ENCODE peak calls at places on chromosome 4, in five cellular contexts. One of them, this sample, is unnamed.

GRCh38 chr4:22093126-22093525 is 144.6 kb upstream of the KCNIP4 start:
- DNase-seq in ovary: no peak
- DNase-seq in A549: no peak
- DNase-seq in Peyer's patch: no peak
- DNase-seq in dorsolateral prefrontal cortex: no peak
- DNase-seq in this sample: no peak

GRCh38 chr4:150302553-150302952 is 224.3 kb downstream of the DCLK2 start:
- DNase-seq in ovary: no peak
- DNase-seq in A549: peak; percentile 16
- DNase-seq in Peyer's patch: no peak
- DNase-seq in dorsolateral prefrontal cortex: no peak
- DNase-seq in this sample: no peak

GRCh38 chr4:184616633-184617471 is 32.4 kb downstream of the CASP3 start:
- DNase-seq in ovary: no peak
- DNase-seq in A549: no peak
- DNase-seq in Peyer's patch: no peak
- DNase-seq in dorsolateral prefrontal cortex: no peak
- DNase-seq in this sample: no peak

GRCh38 chr4:181475781-181476180 is 767.4 kb upstream of the TENM3 start:
- DNase-seq in ovary: no peak
- DNase-seq in A549: no peak
- DNase-seq in Peyer's patch: no peak
- DNase-seq in dorsolateral prefrontal cortex: no peak
- DNase-seq in this sample: no peak

GRCh38 chr4:147991543-147992295 is 259.8 kb downstream of the ARHGAP10 start:
- DNase-seq in ovary: no peak
- DNase-seq in A549: no peak
- DNase-seq in Peyer's patch: no peak
- DNase-seq in dorsolateral prefrontal cortex: no peak
- DNase-seq in this sample: no peak

GRCh38 chr4:169492436-169493163 is 119.8 kb downstream of the NEK1 start:
- DNase-seq in ovary: no peak
- DNase-seq in A549: peak; percentile 25
- DNase-seq in Peyer's patch: no peak
- DNase-seq in dorsolateral prefrontal cortex: no peak
- DNase-seq in this sample: no peak

GRCh38 chr4:73964862-73965611 is 16.8 kb downstream of the PF4 start:
- DNase-seq in ovary: no peak
- DNase-seq in A549: no peak
- DNase-seq in Peyer's patch: peak; percentile 56
- DNase-seq in dorsolateral prefrontal cortex: no peak
- DNase-seq in this sample: no peak

GRCh38 chr4:22094217-22094616 is 145.6 kb upstream of the KCNIP4 start:
- DNase-seq in ovary: no peak
- DNase-seq in A549: no peak
- DNase-seq in Peyer's patch: no peak
- DNase-seq in dorsolateral prefrontal cortex: no peak
- DNase-seq in this sample: no peak

GRCh38 chr4:16055937-16056336 is 27.9 kb downstream of the PROM1 start:
- DNase-seq in ovary: no peak
- DNase-seq in A549: no peak
- DNase-seq in Peyer's patch: no peak
- DNase-seq in dorsolateral prefrontal cortex: no peak
- DNase-seq in this sample: no peak

GRCh38 chr4:123589361-123589760 is 192.8 kb downstream of the SPRY1 start:
- DNase-seq in ovary: no peak
- DNase-seq in A549: no peak
- DNase-seq in Peyer's patch: no peak
- DNase-seq in dorsolateral prefrontal cortex: no peak
- DNase-seq in this sample: no peak

GRCh38 chr4:167032876-167033275 is 201.4 kb downstream of the SPOCK3 start:
- DNase-seq in ovary: no peak
- DNase-seq in A549: no peak
- DNase-seq in Peyer's patch: no peak
- DNase-seq in dorsolateral prefrontal cortex: no peak
- DNase-seq in this sample: no peak

GRCh38 chr4:168478868-168479267 is 1.4 kb downstream of the DDX60L start:
- DNase-seq in ovary: no peak
- DNase-seq in A549: no peak
- DNase-seq in Peyer's patch: no peak
- DNase-seq in dorsolateral prefrontal cortex: no peak
- DNase-seq in this sample: no peak

GRCh38 chr4:123790681-123791080 is 394.1 kb downstream of the SPRY1 start:
- DNase-seq in ovary: no peak
- DNase-seq in A549: no peak
- DNase-seq in Peyer's patch: no peak
- DNase-seq in dorsolateral prefrontal cortex: no peak
- DNase-seq in this sample: no peak

GRCh38 chr4:74073358-74073757 is 25.6 kb downstream of the CXCL2 start:
- DNase-seq in ovary: no peak
- DNase-seq in A549: no peak
- DNase-seq in Peyer's patch: no peak
- DNase-seq in dorsolateral prefrontal cortex: no peak
- DNase-seq in this sample: no peak

GRCh38 chr4:138897818-138898226 is 117.8 kb upstream of the NOCT start:
- DNase-seq in ovary: no peak
- DNase-seq in A549: no peak
- DNase-seq in Peyer's patch: no peak
- DNase-seq in dorsolateral prefrontal cortex: no peak
- DNase-seq in this sample: no peak

GRCh38 chr4:116358633-116359222 is 726.6 kb downstream of the TRAM1L1 start:
- DNase-seq in ovary: no peak
- DNase-seq in A549: peak; percentile 7
- DNase-seq in Peyer's patch: no peak
- DNase-seq in dorsolateral prefrontal cortex: no peak
- DNase-seq in this sample: no peak

GRCh38 chr4:131978120-131978519 is 1171.0 kb upstream of the PCDH10 start:
- DNase-seq in ovary: no peak
- DNase-seq in A549: no peak
- DNase-seq in Peyer's patch: no peak
- DNase-seq in dorsolateral prefrontal cortex: no peak
- DNase-seq in this sample: no peak

GRCh38 chr4:34943719-34944386 is 1300.5 kb downstream of the ARAP2 start:
- DNase-seq in ovary: no peak
- DNase-seq in A549: no peak
- DNase-seq in Peyer's patch: no peak
- DNase-seq in dorsolateral prefrontal cortex: no peak
- DNase-seq in this sample: no peak

GRCh38 chr4:28469387-28469786 is 1608.7 kb downstream of the STIM2 start:
- DNase-seq in ovary: no peak
- DNase-seq in A549: no peak
- DNase-seq in Peyer's patch: no peak
- DNase-seq in dorsolateral prefrontal cortex: no peak
- DNase-seq in this sample: no peak

GRCh38 chr4:143084566-143084965 is 100.2 kb upstream of the USP38 start:
- DNase-seq in ovary: no peak
- DNase-seq in A549: no peak
- DNase-seq in Peyer's patch: no peak
- DNase-seq in dorsolateral prefrontal cortex: no peak
- DNase-seq in this sample: no peak

GRCh38 chr4:151854731-151855130 is 93.9 kb upstream of the GATB start:
- DNase-seq in ovary: no peak
- DNase-seq in A549: no peak
- DNase-seq in Peyer's patch: no peak
- DNase-seq in dorsolateral prefrontal cortex: no peak
- DNase-seq in this sample: no peak

GRCh38 chr4:82718067-82718935 is 80.3 kb downstream of the SCD5 start:
- DNase-seq in ovary: peak; percentile 87
- DNase-seq in A549: no peak
- DNase-seq in Peyer's patch: no peak
- DNase-seq in dorsolateral prefrontal cortex: no peak
- DNase-seq in this sample: peak; percentile 82

GRCh38 chr4:173012608-173013007 is 156.0 kb upstream of the GALNT7 start:
- DNase-seq in ovary: no peak
- DNase-seq in A549: no peak
- DNase-seq in Peyer's patch: no peak
- DNase-seq in dorsolateral prefrontal cortex: no peak
- DNase-seq in this sample: no peak

GRCh38 chr4:187618701-187619278 is 376.8 kb upstream of the ZFP42 start:
- DNase-seq in ovary: no peak
- DNase-seq in A549: no peak
- DNase-seq in Peyer's patch: no peak
- DNase-seq in dorsolateral prefrontal cortex: no peak
- DNase-seq in this sample: no peak

GRCh38 chr4:59518005-59518823 is 1681.9 kb upstream of the ADGRL3 start:
- DNase-seq in ovary: no peak
- DNase-seq in A549: no peak
- DNase-seq in Peyer's patch: peak; percentile 38
- DNase-seq in dorsolateral prefrontal cortex: no peak
- DNase-seq in this sample: no peak

GRCh38 chr4:148845609-148846008 is 403.4 kb upstream of the NR3C2 start:
- DNase-seq in ovary: no peak
- DNase-seq in A549: no peak
- DNase-seq in Peyer's patch: no peak
- DNase-seq in dorsolateral prefrontal cortex: no peak
- DNase-seq in this sample: no peak

GRCh38 chr4:183840311-183840710 is 64.8 kb upstream of the STOX2 start:
- DNase-seq in ovary: peak; percentile 72
- DNase-seq in A549: peak; percentile 45
- DNase-seq in Peyer's patch: peak; percentile 68
- DNase-seq in dorsolateral prefrontal cortex: peak; percentile 89
- DNase-seq in this sample: no peak

GRCh38 chr4:89434364-89434988 is 126.9 kb upstream of the GPRIN3 start:
- DNase-seq in ovary: no peak
- DNase-seq in A549: peak; percentile 6
- DNase-seq in Peyer's patch: no peak
- DNase-seq in dorsolateral prefrontal cortex: no peak
- DNase-seq in this sample: no peak

GRCh38 chr4:137200322-137200721 is 332.0 kb downstream of the PCDH18 start:
- DNase-seq in ovary: no peak
- DNase-seq in A549: no peak
- DNase-seq in Peyer's patch: no peak
- DNase-seq in dorsolateral prefrontal cortex: no peak
- DNase-seq in this sample: no peak

GRCh38 chr4:17811078-17811603 is 362 bp downstream of the NCAPG start:
- DNase-seq in ovary: no peak
- DNase-seq in A549: no peak
- DNase-seq in Peyer's patch: no peak
- DNase-seq in dorsolateral prefrontal cortex: no peak
- DNase-seq in this sample: no peak
- TF ChIP-seq CTCF in ovary: no peak
- TF ChIP-seq CTCF in A549: no peak
- TF ChIP-seq CTCF in Peyer's patch: no peak
- TF ChIP-seq CTCF in dorsolateral prefrontal cortex: no peak
- TF ChIP-seq CTCF in this sample: no peak

DNA sequence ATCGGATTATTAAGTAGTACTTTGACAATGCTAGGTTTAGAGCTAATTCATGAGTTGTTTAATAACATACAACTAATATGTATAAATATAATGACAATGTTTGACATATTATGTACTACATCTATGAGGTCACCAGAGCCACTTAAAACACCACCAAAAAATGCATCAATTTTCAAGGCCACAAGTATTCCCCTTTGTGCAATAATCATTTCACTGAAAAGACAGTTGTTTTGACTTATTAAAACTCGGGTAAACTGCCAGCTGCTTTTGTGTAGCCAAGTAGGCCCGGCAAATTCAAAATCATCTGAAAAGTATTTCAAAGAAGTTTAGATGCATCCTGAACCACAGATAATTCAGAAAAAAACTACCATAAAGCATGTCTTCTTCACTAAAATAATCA is 48.7 kb downstream of the CLOCK start:
- DNase-seq in ovary: no peak
- DNase-seq in A549: no peak
- DNase-seq in Peyer's patch: no peak
- DNase-seq in dorsolateral prefrontal cortex: no peak
- DNase-seq in this sample: no peak
- H3K27ac ChIP-seq in ovary: no peak overlapping the region
- H3K27ac ChIP-seq in A549: no peak overlapping the region
- H3K27ac ChIP-seq in Peyer's patch: no peak overlapping the region
- H3K27ac ChIP-seq in dorsolateral prefrontal cortex: no peak overlapping the region
- H3K27ac ChIP-seq in this sample: no peak overlapping the region

GRCh38 chr4:2932561-2932950 is 30.6 kb downstream of the NOP14 start:
- DNase-seq in ovary: no peak
- DNase-seq in A549: no peak
- DNase-seq in Peyer's patch: peak; percentile 54
- DNase-seq in dorsolateral prefrontal cortex: peak; percentile 29
- DNase-seq in this sample: peak; percentile 72
- H3K4me3 ChIP-seq in ovary: no peak overlapping the region
- H3K4me3 ChIP-seq in A549: no peak overlapping the region
- H3K4me3 ChIP-seq in Peyer's patch: no peak overlapping the region
- H3K4me3 ChIP-seq in dorsolateral prefrontal cortex: no peak overlapping the region
- H3K4me3 ChIP-seq in this sample: peak overlapping the region; percentile 98

GRCh38 chr4:11949355-11949754 is 520.7 kb upstream of the HS3ST1 start:
- DNase-seq in ovary: no peak
- DNase-seq in A549: no peak
- DNase-seq in Peyer's patch: no peak
- DNase-seq in dorsolateral prefrontal cortex: no peak
- DNase-seq in this sample: no peak

DNA sequence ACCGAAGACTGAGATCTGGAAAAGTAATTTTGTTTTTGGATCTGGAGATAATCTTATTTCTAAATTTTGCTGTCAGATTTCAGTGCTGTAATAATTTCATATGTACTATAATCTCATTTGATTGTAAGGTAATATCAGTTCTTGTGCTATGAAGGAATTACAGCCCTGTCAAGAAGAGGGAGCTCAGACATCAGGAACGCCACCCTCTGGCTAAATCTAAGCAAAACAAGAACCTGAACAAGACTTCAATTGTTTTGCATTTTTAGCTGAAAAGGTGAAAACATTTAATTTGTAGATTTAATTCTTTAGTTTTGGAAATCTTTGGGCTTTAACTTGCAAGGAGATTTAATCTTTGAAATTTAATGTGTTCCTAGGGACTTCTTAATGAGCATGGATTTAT is 525.4 kb upstream of the HS3ST1 start:
- DNase-seq in ovary: no peak
- DNase-seq in A549: peak; percentile 0
- DNase-seq in Peyer's patch: no peak
- DNase-seq in dorsolateral prefrontal cortex: no peak
- DNase-seq in this sample: no peak
- TF ChIP-seq CTCF in ovary: no peak
- TF ChIP-seq CTCF in A549: no peak
- TF ChIP-seq CTCF in Peyer's patch: peak; percentile 72
- TF ChIP-seq CTCF in dorsolateral prefrontal cortex: peak; percentile 45
- TF ChIP-seq CTCF in this sample: no peak

DNA sequence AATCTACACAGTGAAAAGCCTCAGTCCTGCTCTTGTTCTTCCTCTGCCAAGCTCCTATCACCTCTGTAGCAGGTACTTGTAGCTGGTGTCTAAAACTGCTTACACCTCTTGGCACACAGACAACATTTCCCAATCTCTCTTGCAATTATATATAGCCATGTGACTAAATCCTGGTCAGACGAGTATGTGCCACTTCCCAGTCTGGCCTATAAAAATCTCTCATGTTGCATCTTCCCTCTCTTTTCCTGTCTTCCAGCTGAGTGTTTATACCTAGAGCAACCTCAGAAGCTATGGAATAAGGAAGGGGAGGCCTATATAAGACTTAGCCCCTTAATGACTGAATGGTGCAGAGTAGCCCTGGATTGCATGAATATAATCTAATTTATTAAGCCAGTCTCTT is 105.8 kb downstream of the RNF150 start:
- DNase-seq in ovary: no peak
- DNase-seq in A549: no peak
- DNase-seq in Peyer's patch: no peak
- DNase-seq in dorsolateral prefrontal cortex: no peak
- DNase-seq in this sample: no peak
- H3K27ac ChIP-seq in ovary: no peak overlapping the region
- H3K27ac ChIP-seq in A549: no peak overlapping the region
- H3K27ac ChIP-seq in Peyer's patch: no peak overlapping the region
- H3K27ac ChIP-seq in dorsolateral prefrontal cortex: no peak overlapping the region
- H3K27ac ChIP-seq in this sample: no peak overlapping the region

This sample was measured in coronary artery.